ENCODE peak calls at places on chromosome 14, in seven cellular contexts. A is ovary, D is IMR-90, P is adrenal gland, I is endothelial cell of umbilical vein, E is GM12878, N is tibial nerve. X is an unnamed sample.

GRCh38 chr14:34632451-34632850 is 2.5 kb upstream of the SNX6 start:
- DNase-seq in A (no peak), D (no peak), P (no peak), I (no peak), E (no peak), N (no peak), X (no peak)

GRCh38 chr14:84857571-84857970 is 672.4 kb upstream of the FLRT2 start:
- DNase-seq in A (no peak), D (no peak), P (no peak), I (no peak), E (no peak), N (no peak), X (no peak)

GRCh38 chr14:38197001-38197760 is 10.5 kb upstream of the SSTR1 start:
- DNase-seq in A (no peak), D (peak; percentile 38), P (no peak), I (peak; percentile 23), E (no peak), N (no peak), X (no peak)

GRCh38 chr14:38286481-38286880 is 30.6 kb upstream of the CLEC14A start:
- DNase-seq in A (no peak), D (no peak), P (no peak), I (no peak), E (no peak), N (no peak), X (no peak)

GRCh38 chr14:49306152-49306751 is 279.9 kb downstream of the RPS29 start:
- DNase-seq in A (no peak), D (peak; percentile 7), P (no peak), I (peak; percentile 2), E (no peak), N (no peak), X (no peak)

GRCh38 chr14:93976477-93977057 is at the start of gene ASB2:
- DNase-seq in A (no peak), D (peak; percentile 52), P (no peak), I (no peak), E (no peak), N (no peak), X (no peak)

GRCh38 chr14:101840649-101841365 is 79.3 kb downstream of the PPP2R5C start:
- DNase-seq in A (no peak), D (no peak), P (no peak), I (no peak), E (no peak), N (no peak), X (no peak)

GRCh38 chr14:85088231-85088630 is 441.7 kb upstream of the FLRT2 start:
- DNase-seq in A (no peak), D (no peak), P (no peak), I (no peak), E (no peak), N (no peak), X (no peak)

DNA sequence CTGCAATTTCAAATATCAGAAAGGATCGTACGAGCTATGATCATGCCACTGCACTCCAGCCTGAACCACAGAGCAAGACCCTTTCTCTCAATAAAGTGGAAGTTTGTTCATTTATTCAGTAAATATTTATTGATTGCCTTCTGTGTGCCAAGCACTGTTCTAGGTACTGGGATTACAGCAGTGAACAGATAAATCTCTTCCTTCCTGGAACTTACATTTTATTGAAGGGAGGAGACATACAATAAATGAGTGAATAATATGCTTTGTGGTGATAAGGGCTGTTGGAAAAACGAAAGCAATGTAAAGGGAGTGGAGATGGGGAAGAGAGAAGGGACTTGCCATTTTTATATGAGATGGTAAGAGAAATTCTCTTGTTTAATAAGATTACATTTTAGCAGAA is 1.6 kb downstream of the GSKIP start:
- DNase-seq in A (no peak), D (no peak), P (no peak), I (no peak), E (no peak), N (no peak), X (no peak)
- TF ChIP-seq POLR2A in A (no peak), D (no peak), P (no peak), I (no peak), E (no peak), N (no peak), X (no peak)

DNA sequence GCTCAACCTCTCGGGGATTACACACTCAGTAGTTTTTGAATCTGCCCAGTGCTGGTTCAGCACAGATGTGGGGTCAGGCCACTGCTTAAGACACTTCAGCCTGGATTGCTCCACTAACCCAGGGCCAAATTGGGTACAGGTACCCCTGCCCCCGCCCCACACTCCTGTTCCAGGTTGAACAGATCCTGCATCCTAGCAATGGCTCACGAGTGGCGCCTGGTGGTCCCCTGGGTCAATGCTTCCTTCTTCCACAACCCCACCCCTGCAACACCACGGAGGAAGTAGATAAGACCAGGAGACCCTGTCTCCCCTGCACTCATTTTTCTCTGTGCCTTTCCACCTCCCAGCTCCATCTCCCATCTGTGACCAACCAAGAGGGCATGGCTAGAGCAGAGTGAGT is 108.4 kb downstream of the ESRRB start:
- DNase-seq in A (no peak), D (no peak), P (no peak), I (no peak), E (no peak), N (no peak), X (no peak)
- TF ChIP-seq CTCF in A (no peak), D (no peak), P (no peak), I (no peak), E (peak; percentile 8), N (no peak), X (no peak)

DNA sequence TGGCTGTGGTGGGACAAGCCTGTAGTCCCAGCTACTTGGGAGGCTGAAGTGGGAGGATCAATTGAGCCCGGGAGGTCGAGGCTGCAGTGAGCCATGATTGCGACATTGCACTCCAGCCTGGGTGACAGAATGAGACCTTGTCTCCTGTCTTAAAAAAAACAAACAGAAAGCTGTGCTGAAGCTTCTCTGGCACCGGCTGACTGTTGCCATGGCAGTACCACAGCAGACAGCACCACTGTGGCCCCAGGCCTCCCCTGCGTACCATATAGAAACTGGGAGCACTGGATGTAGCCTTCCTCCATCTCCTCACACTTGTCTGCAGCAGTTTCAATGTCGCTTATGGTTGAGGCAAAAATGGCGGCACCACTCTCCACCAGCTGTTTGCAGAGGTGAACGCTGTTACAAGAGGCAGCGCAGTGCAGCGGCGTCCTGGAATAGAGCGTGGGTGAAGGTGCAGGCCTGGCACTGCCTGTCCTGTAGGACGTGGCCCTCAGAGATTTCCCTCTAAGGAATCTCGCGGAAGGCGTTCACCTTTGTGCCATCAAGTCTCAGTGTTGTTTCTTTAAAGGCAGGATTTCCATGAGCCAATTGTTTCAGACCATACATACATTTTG is 21.9 kb downstream of the ZFYVE21 start:
- DNase-seq in A (no peak), D (no peak), P (no peak), I (no peak), E (no peak), N (peak; percentile 12), X (no peak)
- H3K36me3 ChIP-seq in A (no peaks in the 10 kb centered on the region), D (peaks cover 17% of the 10 kb centered on the region), P (peaks cover 33% of the 10 kb centered on the region), I (peaks cover 32% of the 10 kb centered on the region), E (peaks cover 2% of the 10 kb centered on the region), N (no peaks in the 10 kb centered on the region), X (peaks cover 33% of the 10 kb centered on the region)

DNA sequence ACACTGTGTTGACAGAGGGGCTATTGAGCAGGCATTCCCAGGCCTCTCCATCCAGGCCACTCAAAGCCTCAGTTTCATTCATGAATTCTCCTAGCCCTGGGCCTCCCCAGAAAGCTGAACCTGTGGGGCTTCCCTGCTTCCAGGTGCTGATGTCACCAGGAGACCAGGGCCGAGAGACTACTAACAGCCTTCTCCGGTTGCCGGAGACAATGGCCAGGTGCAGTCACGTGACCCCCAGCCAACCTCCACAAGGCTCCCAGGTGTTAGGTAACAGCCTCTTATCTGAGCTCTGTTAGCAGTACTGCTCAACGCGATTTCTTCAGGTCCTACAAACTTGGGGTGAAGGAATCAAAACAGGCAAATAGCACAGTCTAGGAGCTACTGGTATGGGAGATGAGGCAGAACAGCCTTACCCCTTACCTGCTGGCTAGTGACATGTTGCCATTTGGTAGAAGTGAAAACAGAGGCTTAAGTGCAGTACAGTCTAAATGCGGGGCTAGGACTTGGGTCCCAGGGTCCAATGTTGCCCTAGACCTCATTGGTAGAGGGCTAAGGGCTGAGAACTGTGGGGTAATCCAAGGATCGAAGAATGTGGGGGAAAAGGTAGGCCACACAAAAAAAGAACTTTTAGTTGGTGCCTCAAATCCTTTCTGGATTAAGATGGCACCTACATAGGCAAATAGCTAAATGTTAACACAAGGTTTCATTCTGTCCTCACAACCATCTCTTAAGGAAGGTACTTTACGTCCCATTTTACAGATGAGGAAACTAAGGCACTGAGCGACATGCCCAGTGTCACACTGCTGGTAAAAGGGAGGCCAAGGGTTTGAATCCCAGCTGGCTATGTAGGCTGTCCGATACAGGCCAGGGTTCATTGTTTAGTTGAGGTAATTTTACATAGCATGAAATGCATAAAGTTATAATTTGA is 3.8 kb downstream of the CCDC88C start:
- DNase-seq in A (no peak), D (no peak), P (no peak), I (no peak), E (no peak), N (no peak), X (peak; percentile 95)
- TF ChIP-seq POLR2A in A (no peak), D (no peak), P (no peak), I (no peak), E (no peak), N (no peak), X (no peak)

GRCh38 chr14:90060312-90060964 is 1.4 kb upstream of the KCNK13 start:
- DNase-seq in A (no peak), D (peak; percentile 51), P (peak; percentile 32), I (peak; percentile 54), E (no peak), N (no peak), X (peak; percentile 63)
- TF ChIP-seq CTCF in A (no peak), D (peak; percentile 57), P (peak; percentile 25), I (peak; percentile 72), E (peak; percentile 44), N (peak; percentile 24), X (peak; percentile 25)

GRCh38 chr14:24430682-24431568 is 1.2 kb downstream of the KHNYN start:
- DNase-seq in A (peak; percentile 61), D (peak; percentile 59), P (peak; percentile 51), I (peak; percentile 41), E (no peak), N (no peak), X (peak; percentile 37)
- H3K36me3 ChIP-seq in A (no peaks in the 10 kb centered on the region), D (peaks cover 21% of the 10 kb centered on the region), P (peaks cover 27% of the 10 kb centered on the region), I (peaks cover 14% of the 10 kb centered on the region), E (peaks cover 4% of the 10 kb centered on the region), N (no peaks in the 10 kb centered on the region), X (peaks cover 12% of the 10 kb centered on the region)

GRCh38 chr14:103339561-103339960 is 5.5 kb downstream of the EIF5 start:
- DNase-seq in A (no peak), D (no peak), P (no peak), I (no peak), E (no peak), N (no peak), X (no peak)
- TF ChIP-seq POLR2A in A (no peak), D (no peak), P (no peak), I (no peak), E (no peak), N (no peak), X (no peak)

DNA sequence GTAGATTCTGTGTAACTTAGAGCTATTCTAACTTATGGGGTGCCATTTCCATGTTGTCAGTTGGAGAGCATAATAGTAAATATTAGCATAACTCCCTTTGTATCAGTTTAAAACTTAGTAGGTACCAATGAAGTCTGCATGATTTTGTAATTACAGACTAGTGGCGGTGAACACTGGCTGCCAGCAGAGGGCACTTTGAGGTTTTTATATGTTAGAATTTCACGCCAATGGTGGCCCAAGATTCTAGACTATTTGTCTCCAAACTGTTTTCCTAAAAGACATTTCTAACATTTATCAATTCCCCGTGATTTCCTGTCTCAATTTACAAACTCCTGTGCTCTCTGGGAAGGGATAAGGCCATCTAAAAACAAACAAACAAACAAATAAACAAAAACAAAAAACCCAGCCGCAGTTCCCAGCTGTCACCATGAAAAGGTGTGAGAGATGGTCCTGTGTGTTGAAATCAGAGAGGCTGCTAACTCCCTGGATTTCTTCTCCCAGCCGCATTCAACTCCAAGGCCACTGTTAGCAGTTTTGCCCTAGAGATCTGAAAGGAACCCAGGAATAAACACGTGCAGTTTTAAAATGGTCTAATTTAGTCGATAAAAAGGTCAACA is 57.6 kb downstream of the BRMS1L start:
- DNase-seq in A (no peak), D (peak; percentile 18), P (peak; percentile 50), I (no peak), E (no peak), N (no peak), X (peak; percentile 33)
- TF ChIP-seq CTCF in A (no peak), D (peak; percentile 65), P (peak; percentile 60), I (peak; percentile 52), E (peak; percentile 72), N (peak; percentile 57), X (peak; percentile 54)

X was measured in body of pancreas.